ENCODE peak calls at places on chromosomes 6 and 20, in six cellular contexts. Y is upper lobe of left lung, S is HCT116, T is GM12891, Q is transverse colon, C is sigmoid colon. G is an unnamed sample.

GRCh38 chr6:101266063-101266462 is 127.4 kb upstream of the GRIK2 start:
- DNase-seq in T (no peak), Y (no peak), Q (no peak), C (no peak), S (no peak), G (no peak)

GRCh38 chr6:107704377-107705013 is 119.6 kb downstream of the SCML4 start:
- DNase-seq in S (peak), Y (no peak), Q (no peak), T (no peak), C (no peak), G (peak)

GRCh38 chr6:26304213-26305096 is 60.5 kb upstream of the BTN3A2 start:
- DNase-seq in Q (peak), C (peak), Y (peak), T (no peak), S (peak), G (no peak)

GRCh38 chr20:2331901-2332565 is 36.2 kb downstream of the TGM3 start:
- DNase-seq in C (no peak), Q (no peak), Y (no peak), T (no peak), S (no peak), G (peak)

GRCh38 chr6:80132942-80133517 is 26.6 kb downstream of the BCKDHB start:
- DNase-seq in Q (peak), S (peak), T (no peak), C (peak), Y (peak), G (no peak)

GRCh38 chr6:1406306-1407058 is 17.1 kb downstream of the FOXF2 start:
- DNase-seq in S (no peak), T (no peak), Y (no peak), C (no peak), Q (no peak), G (no peak)

GRCh38 chr6:155327326-155328073 is 13.2 kb upstream of the TFB1M start:
- DNase-seq in Q (peak), T (no peak), S (peak), C (peak), Y (peak), G (no peak)

GRCh38 chr6:125839471-125839870 is 48.7 kb downstream of the NCOA7 start:
- DNase-seq in Y (no peak), S (no peak), C (no peak), Q (no peak), T (no peak), G (no peak)

GRCh38 chr20:61127311-61128044 is 124.6 kb upstream of the CDH4 start:
- DNase-seq in C (no peak), Y (no peak), Q (no peak), T (no peak), S (no peak), G (no peak)

GRCh38 chr6:158143700-158144099 is 24.4 kb downstream of the SERAC1 start:
- DNase-seq in Y (no peak), S (no peak), Q (no peak), C (no peak), T (no peak), G (no peak)

GRCh38 chr6:42369568-42369967 is 82.2 kb downstream of the TRERF1 start:
- DNase-seq in C (no peak), T (no peak), Y (no peak), Q (peak), S (no peak), G (no peak)

GRCh38 chr6:129698430-129698829 is 11.5 kb downstream of the ARHGAP18 start:
- DNase-seq in S (no peak), Y (no peak), Q (no peak), C (no peak), T (no peak), G (no peak)

GRCh38 chr6:75449625-75450206 is 43.9 kb downstream of the FILIP1 start:
- DNase-seq in C (no peak), Y (peak), S (no peak), Q (no peak), T (no peak), G (no peak)

GRCh38 chr6:7282097-7282906 is 30.7 kb downstream of the SSR1 start:
- DNase-seq in Q (no peak), Y (no peak), C (no peak), T (no peak), S (no peak), G (no peak)
- TF ChIP-seq POLR2AphosphoS5 in Q (no peak), Y (no peak), C (no peak), T (no peak), S (no peak), G (no peak)

GRCh38 chr20:31809656-31810055 is 9.5 kb upstream of the MYLK2 start:
- DNase-seq in C (no peak), Y (no peak), Q (no peak), T (no peak), S (no peak), G (no peak)

GRCh38 chr20:31803552-31804291 is 15.4 kb upstream of the MYLK2 start:
- DNase-seq in S (no peak), Q (no peak), T (no peak), Y (no peak), C (no peak), G (no peak)

GRCh38 chr20:31808481-31808880 is 10.7 kb upstream of the MYLK2 start:
- DNase-seq in Y (no peak), Q (no peak), S (no peak), C (no peak), T (no peak), G (no peak)

GRCh38 chr20:31811198-31811597 is 8.0 kb upstream of the MYLK2 start:
- DNase-seq in T (no peak), Y (no peak), Q (no peak), S (no peak), C (no peak), G (no peak)

DNA sequence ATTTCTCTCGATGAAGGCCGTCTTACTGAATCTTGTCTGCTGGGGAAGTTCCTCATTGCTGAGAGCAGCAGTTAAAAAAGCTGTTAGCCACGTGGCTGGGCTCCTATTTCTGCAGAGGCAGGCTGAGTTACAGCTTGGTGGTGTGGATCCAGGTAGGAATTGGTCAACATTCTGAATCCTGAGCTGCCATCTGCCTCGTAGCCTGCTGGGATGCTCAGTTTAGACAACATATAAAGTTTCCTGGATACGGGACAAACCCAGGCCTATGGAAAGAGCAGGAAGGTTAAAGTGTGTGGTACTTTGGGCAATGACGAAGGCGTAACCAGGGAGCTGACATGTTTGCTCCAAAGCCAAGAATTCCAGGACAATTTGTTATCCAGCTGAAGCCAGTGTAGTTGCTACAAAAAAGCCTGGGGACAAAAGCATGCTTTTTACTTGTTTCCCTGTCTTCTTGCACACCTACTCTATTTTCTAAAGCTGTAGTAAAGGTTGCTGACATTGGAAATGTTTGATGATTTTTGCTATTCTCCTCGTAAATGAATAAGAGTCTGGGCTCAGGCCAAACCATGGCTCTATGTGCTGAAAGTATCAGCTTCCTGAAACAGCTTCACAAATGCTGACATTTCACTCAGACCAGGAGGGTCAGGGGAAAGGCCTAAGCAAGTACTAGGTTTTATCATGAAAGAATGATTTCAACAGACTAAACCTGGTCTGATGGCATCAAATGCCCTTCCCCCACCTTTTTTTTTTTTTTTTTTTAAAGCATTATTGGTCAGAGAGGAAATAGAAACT is 12.4 kb upstream of the MYLK2 start:
- DNase-seq in Q (no peak), S (no peak), C (no peak), Y (no peak), T (no peak), G (no peak)
- TF ChIP-seq POLR2AphosphoS5 in Q (no peak), S (no peak), C (no peak), Y (no peak), T (no peak), G (no peak)

GRCh38 chr20:31606678-31606927 is 1.5 kb downstream of the ID1 start:
- DNase-seq in Y (no peak), C (no peak), T (no peak), S (no peak), Q (peak), G (no peak)

GRCh38 chr20:31605902-31606677 is 1.0 kb downstream of the ID1 start:
- DNase-seq in Q (peak), T (no peak), Y (peak), S (no peak), C (peak), G (no peak)

GRCh38 chr20:31607640-31608255 is 2.7 kb downstream of the ID1 start:
- DNase-seq in T (no peak), Q (no peak), S (peak), Y (no peak), C (no peak), G (no peak)

GRCh38 chr20:31608256-31608980 is 3.3 kb downstream of the ID1 start:
- DNase-seq in Q (peak), S (peak), C (peak), Y (peak), T (no peak), G (no peak)

GRCh38 chr20:31606928-31607639 is 2.0 kb downstream of the ID1 start:
- DNase-seq in T (no peak), Q (peak), Y (peak), S (peak), C (no peak), G (no peak)
- TF ChIP-seq POLR2AphosphoS5 in T (no peak), Q (peak), Y (no peak), S (peak), C (peak), G (no peak)

DNA sequence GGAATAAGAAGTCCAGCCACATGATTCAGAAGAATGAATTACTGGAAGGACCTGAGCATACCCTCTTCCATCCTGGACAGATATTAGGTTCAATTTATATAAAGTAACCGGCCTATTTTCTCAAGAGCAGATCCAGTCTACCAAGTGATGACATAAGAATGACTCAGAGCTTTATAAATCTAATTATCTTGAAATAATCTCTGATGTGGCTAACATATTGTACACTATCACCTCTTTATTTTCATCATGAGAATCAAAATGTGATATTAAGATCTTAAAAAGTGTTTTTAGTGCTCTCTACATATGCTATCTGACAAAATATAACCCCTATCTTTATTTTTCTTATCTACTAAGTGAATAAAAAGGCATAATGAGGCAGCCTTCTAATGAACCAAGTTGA is 45.0 kb downstream of the COL9A1 start:
- DNase-seq in C (no peak), T (no peak), S (no peak), Y (no peak), Q (no peak), G (no peak)
- TF ChIP-seq POLR2AphosphoS5 in C (no peak), T (no peak), S (no peak), Y (no peak), Q (no peak), G (no peak)

DNA sequence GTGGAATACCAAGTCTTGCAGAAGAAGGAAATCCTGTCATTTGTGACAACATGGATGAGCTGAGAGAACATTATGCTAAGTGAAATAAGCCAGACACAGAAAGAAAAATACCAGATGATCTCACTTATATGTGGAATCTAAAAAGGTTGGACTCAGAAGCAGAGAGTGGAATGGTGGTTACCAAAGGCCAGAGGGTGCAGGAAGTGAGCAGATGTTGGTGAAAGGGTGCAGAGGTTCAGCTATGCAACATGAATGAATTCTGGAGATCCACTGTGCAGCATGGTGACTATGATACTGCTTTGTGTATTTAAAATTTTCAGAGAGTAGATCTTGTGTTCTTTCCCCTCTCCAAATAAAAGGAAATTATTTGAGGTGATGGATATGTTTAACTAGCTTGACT is 10.9 kb upstream of the SLC22A1 start:
- DNase-seq in C (no peak), T (no peak), Y (no peak), S (no peak), Q (no peak), G (no peak)
- TF ChIP-seq POLR2AphosphoS5 in C (no peak), T (no peak), Y (no peak), S (no peak), Q (no peak), G (no peak)

GRCh38 chr6:53541900-53542299 is 3.0 kb downstream of the GCLC start:
- DNase-seq in C (no peak), Q (no peak), T (no peak), Y (no peak), S (no peak), G (no peak)

GRCh38 chr6:53546256-53546655 is 1.4 kb upstream of the GCLC start:
- DNase-seq in S (no peak), Y (no peak), Q (no peak), T (no peak), C (no peak), G (no peak)

GRCh38 chr6:53544500-53545308 is at the start of gene GCLC:
- DNase-seq in S (peak), T (peak), Q (peak), Y (peak), C (peak), G (no peak)

GRCh38 chr6:53544050-53544499 is 826 bp downstream of the GCLC start:
- DNase-seq in Y (no peak), S (no peak), T (no peak), Q (no peak), C (no peak), G (no peak)

GRCh38 chr6:53543341-53544010 is 1.4 kb downstream of the GCLC start:
- DNase-seq in T (no peak), C (no peak), S (no peak), Q (no peak), Y (no peak), G (no peak)
- TF ChIP-seq POLR2AphosphoS5 in T (no peak), C (no peak), S (no peak), Q (peak), Y (no peak), G (no peak)

GRCh38 chr20:9270831-9271230 is 201.9 kb downstream of the PLCB4 start:
- DNase-seq in S (no peak), C (no peak), Q (no peak), Y (no peak), T (no peak), G (no peak)
- TF ChIP-seq POLR2AphosphoS5 in S (no peak), C (no peak), Q (no peak), Y (no peak), T (no peak), G (no peak)

DNA sequence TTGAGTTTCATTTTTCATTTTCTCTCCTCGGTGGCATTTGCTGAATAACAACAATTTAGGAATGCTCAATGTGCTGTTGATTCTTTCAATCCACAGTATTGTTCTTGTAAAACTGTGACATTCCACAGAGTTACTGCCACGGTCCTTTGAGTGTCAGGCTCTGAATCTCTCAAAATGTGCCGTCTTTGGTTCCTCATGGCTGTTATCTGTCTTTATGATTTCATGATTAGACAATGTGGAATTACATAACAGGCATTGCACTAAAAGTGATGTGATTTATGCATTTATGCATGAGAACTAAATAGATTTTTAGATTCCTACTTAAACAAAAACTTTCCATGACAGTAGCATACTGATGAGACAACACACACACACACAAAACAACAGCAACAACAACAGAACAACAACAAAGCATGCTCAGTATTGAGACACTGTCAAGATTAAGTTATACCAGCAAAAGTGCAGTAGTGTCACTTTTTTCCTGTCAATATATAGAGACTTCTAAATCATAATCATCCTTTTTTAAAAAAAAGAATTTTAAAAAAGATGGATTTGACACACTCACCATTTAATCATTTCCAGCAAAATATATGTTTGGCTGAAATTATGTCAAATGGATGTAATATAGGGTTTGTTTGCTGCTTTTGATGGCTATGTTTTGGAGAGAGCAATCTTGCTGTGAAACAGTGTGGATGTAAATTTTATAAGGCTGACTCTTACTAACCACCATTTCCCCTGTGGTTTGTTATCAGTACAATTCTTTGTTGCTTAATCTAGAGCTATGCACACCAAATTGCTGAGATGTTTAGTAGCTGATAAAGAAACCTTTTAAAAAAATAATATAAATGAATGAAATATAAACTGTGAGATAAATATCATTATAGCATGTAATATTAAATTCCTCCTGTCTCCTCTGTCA is 88.1 kb downstream of the SNAP25 start:
- DNase-seq in C (no peak), Y (no peak), Q (no peak), S (no peak), T (no peak), G (no peak)
- TF ChIP-seq POLR2AphosphoS5 in C (no peak), Y (no peak), Q (no peak), S (no peak), T (no peak), G (no peak)

GRCh38 chr6:28587011-28587745 is 61.5 kb downstream of the GPX5 start:
- DNase-seq in Q (peak), S (no peak), T (no peak), Y (peak), C (no peak), G (no peak)
- TF ChIP-seq POLR2AphosphoS5 in Q (peak), S (no peak), T (no peak), Y (peak), C (no peak), G (no peak)